ENCODE peak calls at places on chromosomes 2 and 18, in eight cellular contexts. O, F, E, W, P, J, Q and Y are unnamed samples.

GRCh38 chr2:26892916-26893524 is 45.1 kb downstream of the DPYSL5 start:
- DNase-seq in O (no peak), F (no peak), E (no peak), W (no peak), P (no peak), J (no peak), Q (no peak), Y (no peak)

GRCh38 chr2:241933175-241933911 is 63.8 kb downstream of the RTP5 start:
- DNase-seq in O (peak; percentile 21), F (peak; percentile 24), E (no peak), W (peak; percentile 36), P (no peak), J (peak; percentile 42), Q (no peak), Y (peak; percentile 80)

GRCh38 chr2:239601201-239601851 is 200.5 kb upstream of the HDAC4 start:
- DNase-seq in O (peak; percentile 24), F (no peak), E (peak; percentile 43), W (peak; percentile 10), P (peak; percentile 11), J (no peak), Q (no peak), Y (no peak)

GRCh38 chr2:14480120-14480519 is 152.4 kb upstream of the LRATD1 start:
- DNase-seq in O (no peak), F (no peak), E (no peak), W (no peak), P (no peak), J (no peak), Q (no peak), Y (no peak)

GRCh38 chr18:78875268-78875997 is 104.2 kb upstream of the SALL3 start:
- DNase-seq in O (no peak), F (peak; percentile 52), E (peak; percentile 87), W (peak; percentile 42), P (peak; percentile 43), J (peak; percentile 25), Q (no peak), Y (peak; percentile 4)

GRCh38 chr2:239671471-239671870 is 270.7 kb upstream of the HDAC4 start:
- DNase-seq in O (no peak), F (no peak), E (no peak), W (no peak), P (no peak), J (no peak), Q (no peak), Y (no peak)

GRCh38 chr2:63658176-63658968 is 69.6 kb downstream of the MDH1 start:
- DNase-seq in O (no peak), F (no peak), E (no peak), W (no peak), P (no peak), J (no peak), Q (peak; percentile 31), Y (no peak)

GRCh38 chr2:120857422-120857821 is 121.8 kb downstream of the GLI2 start:
- DNase-seq in O (no peak), F (no peak), E (no peak), W (no peak), P (no peak), J (no peak), Q (no peak), Y (no peak)

GRCh38 chr2:111918383-111918806 is 20.0 kb downstream of the MERTK start:
- DNase-seq in O (no peak), F (no peak), E (no peak), W (no peak), P (no peak), J (no peak), Q (peak; percentile 97), Y (no peak)

GRCh38 chr2:231099918-231100317 is 24.9 kb downstream of the HTR2B start:
- DNase-seq in O (no peak), F (peak; percentile 35), E (peak; percentile 85), W (peak; percentile 29), P (peak; percentile 34), J (no peak), Q (no peak), Y (no peak)

DNA sequence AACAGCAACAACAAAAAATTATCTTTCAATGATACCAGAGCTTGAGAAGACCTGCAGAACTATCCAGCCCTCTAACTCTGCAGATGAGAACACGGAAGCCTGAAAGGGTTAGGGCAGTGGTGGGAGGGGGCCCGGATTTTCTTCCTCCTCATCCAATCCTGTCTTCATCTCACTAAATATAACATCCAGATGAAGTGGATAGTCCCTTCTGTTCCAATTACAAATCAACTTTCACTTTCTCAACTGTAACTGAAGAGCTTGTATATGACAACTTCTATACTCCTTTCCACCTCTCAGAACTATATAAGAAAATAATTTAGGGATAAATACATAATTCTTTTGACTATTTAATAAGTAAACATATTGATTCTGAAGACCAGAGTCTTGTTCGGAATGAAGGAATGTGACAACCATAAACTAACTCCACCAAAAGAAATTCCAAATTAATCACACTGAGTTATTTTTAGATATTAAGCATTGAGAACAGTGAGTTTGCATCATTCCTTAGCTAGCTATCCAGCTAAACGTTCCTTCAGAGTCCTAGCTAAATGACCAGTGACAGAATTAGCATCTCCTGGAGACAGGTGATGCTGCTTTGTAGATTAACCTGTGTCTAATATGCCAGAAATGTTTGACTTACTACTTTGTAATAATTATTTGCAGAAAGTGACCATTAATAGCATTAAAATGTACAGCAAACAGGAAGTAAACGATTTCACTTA is 32.7 kb downstream of the SFT2D3 start:
- DNase-seq in O (no peak), F (no peak), E (no peak), W (no peak), P (no peak), J (no peak), Q (peak; percentile 21), Y (no peak)
- H3K4me1 ChIP-seq in O (peaks cover 7% of the 10 kb centered on the region), F (peaks cover 9% of the 10 kb centered on the region), E (no peaks in the 10 kb centered on the region), W (no peaks in the 10 kb centered on the region), P (no peaks in the 10 kb centered on the region), J (peaks cover 12% of the 10 kb centered on the region), Q (peaks cover 5% of the 10 kb centered on the region), Y (peaks cover 39% of the 10 kb centered on the region)

GRCh38 chr18:2572892-2573291 is 1.5 kb downstream of the NDC80 start:
- DNase-seq in O (no peak), F (no peak), E (no peak), W (no peak), P (no peak), J (no peak), Q (no peak), Y (no peak)
- H3K4me3 ChIP-seq in O (no peak overlapping the region), F (no peak overlapping the region), E (peak overlapping the region; percentile 95), W (no peak overlapping the region), P (peak overlapping the region; percentile 73), J (no peak overlapping the region), Q (peak overlapping the region; percentile 66), Y (peak overlapping the region; percentile 45)

DNA sequence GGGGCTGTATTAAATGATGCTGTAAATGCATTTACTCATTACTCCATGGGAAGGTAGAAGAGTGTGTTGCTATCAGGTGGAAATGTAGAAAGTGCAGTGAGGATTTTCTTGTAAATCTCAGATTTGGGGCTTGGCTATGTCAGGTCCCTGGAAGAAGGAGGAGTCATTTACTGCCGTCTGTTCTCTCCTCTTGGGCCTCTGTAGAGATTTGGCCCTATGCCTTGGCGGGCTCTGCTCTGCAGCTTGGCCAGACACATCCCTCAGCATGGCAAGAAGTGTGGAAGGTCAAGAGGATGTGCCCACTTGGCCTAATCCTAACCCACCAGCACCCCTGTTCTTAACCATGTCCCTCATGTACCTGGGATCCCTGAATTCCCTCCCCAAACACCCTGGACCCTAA is 6.7 kb downstream of the IL1R1 start:
- DNase-seq in O (no peak), F (no peak), E (no peak), W (no peak), P (no peak), J (no peak), Q (no peak), Y (no peak)
- H3K36me3 ChIP-seq in O (peaks cover 9% of the 10 kb centered on the region), F (no peaks in the 10 kb centered on the region), E (no peaks in the 10 kb centered on the region), W (no peaks in the 10 kb centered on the region), P (no peaks in the 10 kb centered on the region), J (no peaks in the 10 kb centered on the region), Q (peaks cover 61% of the 10 kb centered on the region), Y (peaks cover 7% of the 10 kb centered on the region)

GRCh38 chr2:113236367-113237159 is 42.2 kb downstream of the PAX8 start:
- DNase-seq in O (no peak), F (no peak), E (no peak), W (no peak), P (no peak), J (no peak), Q (no peak), Y (no peak)

GRCh38 chr2:113240915-113241911 is 37.5 kb downstream of the PAX8 start:
- DNase-seq in O (peak; percentile 56), F (no peak), E (no peak), W (no peak), P (no peak), J (peak; percentile 52), Q (peak; percentile 99), Y (peak; percentile 71)

GRCh38 chr2:113240150-113240914 is 38.4 kb downstream of the PAX8 start:
- DNase-seq in O (peak; percentile 92), F (peak; percentile 74), E (no peak), W (peak; percentile 66), P (no peak), J (peak; percentile 70), Q (peak; percentile 97), Y (no peak)

GRCh38 chr2:113234721-113235346 is 43.9 kb downstream of the PAX8 start:
- DNase-seq in O (no peak), F (no peak), E (no peak), W (no peak), P (no peak), J (no peak), Q (peak; percentile 31), Y (no peak)

GRCh38 chr2:113237604-113238003 is 41.1 kb downstream of the PAX8 start:
- DNase-seq in O (no peak), F (no peak), E (no peak), W (no peak), P (no peak), J (no peak), Q (no peak), Y (no peak)
- H3K4me1 ChIP-seq in O (peaks cover 19% of the 10 kb centered on the region), F (no peaks in the 10 kb centered on the region), E (no peaks in the 10 kb centered on the region), W (no peaks in the 10 kb centered on the region), P (peaks cover 24% of the 10 kb centered on the region), J (peaks cover 11% of the 10 kb centered on the region), Q (peaks cover 15% of the 10 kb centered on the region), Y (peaks cover 65% of the 10 kb centered on the region)

DNA sequence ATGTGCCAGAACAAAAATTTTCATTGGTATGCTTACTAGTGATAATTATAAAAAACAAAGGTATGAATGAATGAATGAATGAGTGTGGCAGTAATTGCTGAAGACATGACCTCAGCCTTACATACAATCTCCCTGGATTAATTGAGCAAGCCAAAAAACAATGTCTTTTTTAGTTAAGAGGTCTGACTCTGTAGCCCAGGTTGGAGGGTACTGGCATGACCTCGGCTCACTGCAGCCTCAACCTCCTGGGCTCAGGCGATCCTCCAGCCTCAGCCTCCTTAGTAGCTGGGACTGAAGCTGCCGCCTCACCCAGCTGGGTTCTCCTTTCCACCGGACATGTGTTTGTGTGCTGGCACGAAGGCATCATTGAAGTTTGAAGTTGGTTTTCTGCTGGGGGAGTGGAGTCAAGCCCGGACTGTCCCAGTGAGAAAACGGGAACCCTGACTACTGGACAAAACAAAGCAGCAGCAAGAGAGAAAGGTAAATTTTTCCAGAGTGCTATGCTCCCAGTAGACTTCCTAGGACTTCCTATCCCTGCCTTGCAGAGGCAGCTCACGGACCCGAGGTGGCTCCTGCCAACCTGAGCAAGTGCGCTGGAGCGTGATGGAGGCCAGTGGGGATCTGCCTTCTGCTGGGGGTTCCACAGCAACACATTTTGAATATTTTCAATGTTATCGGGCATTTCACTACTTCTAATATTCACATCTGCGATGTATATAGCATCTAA is 6.4 kb upstream of the IMP4 start:
- DNase-seq in O (no peak), F (no peak), E (peak; percentile 52), W (peak; percentile 18), P (no peak), J (no peak), Q (no peak), Y (no peak)
- H3K4me3 ChIP-seq in O (no peak overlapping the region), F (no peak overlapping the region), E (peak overlapping the region; percentile 67), W (no peak overlapping the region), P (no peak overlapping the region), J (no peak overlapping the region), Q (no peak overlapping the region), Y (no peak overlapping the region)